ENCODE peak calls at places on chromosome 12, in ten cellular contexts. One of them, this sample, is unnamed.

GRCh38 chr12:54349031-54349430 is 15.3 kb downstream of the GPR84 start:
- DNase-seq in GM23248: no peak
- DNase-seq in foreskin fibroblast: no peak
- DNase-seq in IMR-90: no peak
- DNase-seq in thyroid gland: no peak
- DNase-seq in mucosa of descending colon: no peak
- DNase-seq in psoas muscle: no peak
- DNase-seq in MM.1S: no peak
- DNase-seq in Karpas-422: no peak
- DNase-seq in choroid plexus epithelial cell: no peak
- DNase-seq in this sample: no peak

GRCh38 chr12:82793882-82794281 is 107.2 kb downstream of the TMTC2 start:
- DNase-seq in thyroid gland: peak
- DNase-seq in GM23248: no peak
- DNase-seq in MM.1S: no peak
- DNase-seq in foreskin fibroblast: no peak
- DNase-seq in psoas muscle: no peak
- DNase-seq in choroid plexus epithelial cell: no peak
- DNase-seq in mucosa of descending colon: no peak
- DNase-seq in IMR-90: no peak
- DNase-seq in Karpas-422: no peak
- DNase-seq in this sample: no peak

GRCh38 chr12:105271364-105271763 is 35.4 kb upstream of the APPL2 start:
- DNase-seq in psoas muscle: no peak
- DNase-seq in Karpas-422: no peak
- DNase-seq in thyroid gland: no peak
- DNase-seq in choroid plexus epithelial cell: no peak
- DNase-seq in GM23248: no peak
- DNase-seq in mucosa of descending colon: no peak
- DNase-seq in IMR-90: no peak
- DNase-seq in MM.1S: no peak
- DNase-seq in foreskin fibroblast: no peak
- DNase-seq in this sample: no peak

GRCh38 chr12:70891059-70891632 is 29.4 kb downstream of the PTPRR start:
- DNase-seq in psoas muscle: no peak
- DNase-seq in GM23248: no peak
- DNase-seq in Karpas-422: no peak
- DNase-seq in mucosa of descending colon: no peak
- DNase-seq in IMR-90: no peak
- DNase-seq in choroid plexus epithelial cell: no peak
- DNase-seq in foreskin fibroblast: no peak
- DNase-seq in MM.1S: no peak
- DNase-seq in thyroid gland: no peak
- DNase-seq in this sample: no peak

GRCh38 chr12:2609020-2609419 is 185.8 kb upstream of the FKBP4 start:
- DNase-seq in IMR-90: no peak
- DNase-seq in Karpas-422: no peak
- DNase-seq in MM.1S: no peak
- DNase-seq in mucosa of descending colon: no peak
- DNase-seq in choroid plexus epithelial cell: no peak
- DNase-seq in foreskin fibroblast: no peak
- DNase-seq in psoas muscle: no peak
- DNase-seq in thyroid gland: no peak
- DNase-seq in GM23248: no peak
- DNase-seq in this sample: no peak

GRCh38 chr12:47832263-47832933 is 12.7 kb upstream of the HDAC7 start:
- DNase-seq in MM.1S: no peak
- DNase-seq in GM23248: no peak
- DNase-seq in choroid plexus epithelial cell: no peak
- DNase-seq in psoas muscle: no peak
- DNase-seq in foreskin fibroblast: no peak
- DNase-seq in mucosa of descending colon: no peak
- DNase-seq in Karpas-422: peak
- DNase-seq in thyroid gland: no peak
- DNase-seq in IMR-90: no peak
- DNase-seq in this sample: no peak

GRCh38 chr12:44464180-44464579 is 411.9 kb downstream of the NELL2 start:
- DNase-seq in psoas muscle: no peak
- DNase-seq in GM23248: no peak
- DNase-seq in thyroid gland: no peak
- DNase-seq in Karpas-422: no peak
- DNase-seq in mucosa of descending colon: no peak
- DNase-seq in choroid plexus epithelial cell: no peak
- DNase-seq in MM.1S: no peak
- DNase-seq in foreskin fibroblast: no peak
- DNase-seq in IMR-90: no peak
- DNase-seq in this sample: no peak

GRCh38 chr12:66831495-66831894 is 152.6 kb upstream of the GRIP1 start:
- DNase-seq in psoas muscle: no peak
- DNase-seq in GM23248: no peak
- DNase-seq in foreskin fibroblast: no peak
- DNase-seq in Karpas-422: no peak
- DNase-seq in mucosa of descending colon: no peak
- DNase-seq in choroid plexus epithelial cell: no peak
- DNase-seq in thyroid gland: no peak
- DNase-seq in MM.1S: peak
- DNase-seq in IMR-90: no peak
- DNase-seq in this sample: no peak

GRCh38 chr12:123094349-123095073 is 56.4 kb downstream of the PITPNM2 start:
- DNase-seq in psoas muscle: peak
- DNase-seq in choroid plexus epithelial cell: peak
- DNase-seq in mucosa of descending colon: no peak
- DNase-seq in thyroid gland: no peak
- DNase-seq in Karpas-422: no peak
- DNase-seq in GM23248: peak
- DNase-seq in MM.1S: no peak
- DNase-seq in foreskin fibroblast: peak
- DNase-seq in IMR-90: peak
- DNase-seq in this sample: no peak

GRCh38 chr12:128813392-128813791 is 10.4 kb downstream of the SLC15A4 start:
- DNase-seq in psoas muscle: peak
- DNase-seq in GM23248: peak
- DNase-seq in foreskin fibroblast: peak
- DNase-seq in thyroid gland: no peak
- DNase-seq in choroid plexus epithelial cell: no peak
- DNase-seq in IMR-90: no peak
- DNase-seq in Karpas-422: no peak
- DNase-seq in mucosa of descending colon: no peak
- DNase-seq in MM.1S: no peak
- DNase-seq in this sample: no peak
- H3K4me3 ChIP-seq in psoas muscle: no peak
- H3K4me3 ChIP-seq in GM23248: no peak
- H3K4me3 ChIP-seq in foreskin fibroblast: no peak
- H3K4me3 ChIP-seq in thyroid gland: no peak
- H3K4me3 ChIP-seq in choroid plexus epithelial cell: no peak
- H3K4me3 ChIP-seq in IMR-90: no peak
- H3K4me3 ChIP-seq in Karpas-422: no peak
- H3K4me3 ChIP-seq in mucosa of descending colon: no peak
- H3K4me3 ChIP-seq in MM.1S: no peak
- H3K4me3 ChIP-seq in this sample: no peak

GRCh38 chr12:92488735-92489134 is 214.1 kb upstream of the PLEKHG7 start:
- DNase-seq in choroid plexus epithelial cell: no peak
- DNase-seq in thyroid gland: no peak
- DNase-seq in GM23248: no peak
- DNase-seq in mucosa of descending colon: no peak
- DNase-seq in psoas muscle: no peak
- DNase-seq in IMR-90: no peak
- DNase-seq in MM.1S: no peak
- DNase-seq in Karpas-422: peak
- DNase-seq in foreskin fibroblast: no peak
- DNase-seq in this sample: no peak

GRCh38 chr12:92482599-92482998 is 220.2 kb upstream of the PLEKHG7 start:
- DNase-seq in choroid plexus epithelial cell: no peak
- DNase-seq in foreskin fibroblast: no peak
- DNase-seq in thyroid gland: no peak
- DNase-seq in IMR-90: no peak
- DNase-seq in Karpas-422: no peak
- DNase-seq in MM.1S: no peak
- DNase-seq in mucosa of descending colon: no peak
- DNase-seq in psoas muscle: no peak
- DNase-seq in GM23248: no peak
- DNase-seq in this sample: no peak

GRCh38 chr12:92486443-92487137 is 216.2 kb upstream of the PLEKHG7 start:
- DNase-seq in thyroid gland: no peak
- DNase-seq in GM23248: no peak
- DNase-seq in Karpas-422: no peak
- DNase-seq in foreskin fibroblast: no peak
- DNase-seq in choroid plexus epithelial cell: no peak
- DNase-seq in MM.1S: no peak
- DNase-seq in IMR-90: peak
- DNase-seq in mucosa of descending colon: no peak
- DNase-seq in psoas muscle: no peak
- DNase-seq in this sample: no peak

GRCh38 chr12:92487138-92487485 is 215.7 kb upstream of the PLEKHG7 start:
- DNase-seq in foreskin fibroblast: no peak
- DNase-seq in MM.1S: no peak
- DNase-seq in GM23248: no peak
- DNase-seq in mucosa of descending colon: no peak
- DNase-seq in IMR-90: no peak
- DNase-seq in thyroid gland: no peak
- DNase-seq in Karpas-422: no peak
- DNase-seq in psoas muscle: no peak
- DNase-seq in choroid plexus epithelial cell: no peak
- DNase-seq in this sample: no peak

DNA sequence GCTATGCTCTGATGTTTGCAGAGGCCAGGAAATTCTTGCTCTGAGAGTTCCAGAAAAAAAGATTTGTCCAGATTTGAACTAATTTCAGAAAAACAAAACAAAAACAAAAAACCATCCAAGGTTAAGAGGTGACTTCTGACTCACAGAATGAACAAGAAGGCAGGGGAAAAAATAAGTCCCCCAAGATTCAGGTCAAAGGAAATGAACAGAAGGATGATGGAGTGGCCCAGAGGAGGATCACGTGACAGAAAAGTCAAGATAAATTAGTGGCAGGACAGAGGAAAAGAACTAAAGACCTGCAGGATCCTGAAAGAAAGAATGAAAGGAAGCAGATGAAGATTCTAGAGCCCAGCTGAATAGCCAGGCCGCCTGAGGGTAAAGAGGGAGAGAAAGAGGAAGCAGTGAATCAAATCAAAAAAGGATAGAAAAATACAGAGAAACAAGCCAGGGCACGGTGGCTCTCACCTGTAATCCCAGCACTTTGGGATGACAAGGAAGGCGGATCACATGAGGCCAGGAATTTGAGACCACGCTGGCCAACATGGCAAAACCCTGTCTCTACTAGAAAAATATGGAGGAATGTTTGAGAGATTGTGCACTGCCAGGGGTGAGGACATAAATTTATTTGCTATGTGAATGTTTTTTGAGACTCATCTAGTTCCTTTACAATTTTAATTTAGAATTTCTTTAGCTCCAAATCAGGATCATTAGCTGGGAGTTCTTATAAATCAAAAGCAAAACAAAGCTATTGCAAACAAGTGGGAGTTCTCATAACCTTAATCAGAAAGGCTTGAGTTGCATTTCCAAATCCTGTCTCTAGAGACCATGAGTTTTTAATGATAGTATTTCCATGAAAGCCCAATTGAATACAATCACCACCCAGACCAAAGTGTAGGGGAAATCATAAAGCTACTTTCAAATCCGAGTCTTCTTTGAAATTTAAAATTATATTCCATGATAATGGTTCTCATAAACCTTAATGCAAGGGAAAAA is 217.1 kb upstream of the PLEKHG7 start:
- DNase-seq in GM23248: peak
- DNase-seq in Karpas-422: no peak
- DNase-seq in foreskin fibroblast: no peak
- DNase-seq in choroid plexus epithelial cell: peak
- DNase-seq in mucosa of descending colon: no peak
- DNase-seq in MM.1S: no peak
- DNase-seq in thyroid gland: no peak
- DNase-seq in psoas muscle: no peak
- DNase-seq in IMR-90: no peak
- DNase-seq in this sample: no peak
- H3K4me3 ChIP-seq in GM23248: no peak
- H3K4me3 ChIP-seq in Karpas-422: no peak
- H3K4me3 ChIP-seq in foreskin fibroblast: no peak
- H3K4me3 ChIP-seq in choroid plexus epithelial cell: no peak
- H3K4me3 ChIP-seq in mucosa of descending colon: no peak
- H3K4me3 ChIP-seq in MM.1S: no peak
- H3K4me3 ChIP-seq in thyroid gland: no peak
- H3K4me3 ChIP-seq in psoas muscle: no peak
- H3K4me3 ChIP-seq in IMR-90: no peak
- H3K4me3 ChIP-seq in this sample: no peak

GRCh38 chr12:76084277-76085158 is at the start of gene NAP1L1:
- DNase-seq in thyroid gland: peak
- DNase-seq in IMR-90: peak
- DNase-seq in GM23248: peak
- DNase-seq in psoas muscle: peak
- DNase-seq in mucosa of descending colon: peak
- DNase-seq in Karpas-422: peak
- DNase-seq in choroid plexus epithelial cell: peak
- DNase-seq in foreskin fibroblast: peak
- DNase-seq in MM.1S: peak
- DNase-seq in this sample: peak
- H3K4me3 ChIP-seq in thyroid gland: peak
- H3K4me3 ChIP-seq in IMR-90: peak
- H3K4me3 ChIP-seq in GM23248: peak
- H3K4me3 ChIP-seq in psoas muscle: peak
- H3K4me3 ChIP-seq in mucosa of descending colon: peak
- H3K4me3 ChIP-seq in Karpas-422: peak
- H3K4me3 ChIP-seq in choroid plexus epithelial cell: peak
- H3K4me3 ChIP-seq in foreskin fibroblast: peak
- H3K4me3 ChIP-seq in MM.1S: peak
- H3K4me3 ChIP-seq in this sample: peak

GRCh38 chr12:52249041-52249461 is 16.0 kb downstream of the KRT7 start:
- DNase-seq in thyroid gland: peak
- DNase-seq in foreskin fibroblast: no peak
- DNase-seq in choroid plexus epithelial cell: no peak
- DNase-seq in psoas muscle: peak
- DNase-seq in MM.1S: no peak
- DNase-seq in Karpas-422: no peak
- DNase-seq in mucosa of descending colon: no peak
- DNase-seq in IMR-90: no peak
- DNase-seq in GM23248: peak
- DNase-seq in this sample: no peak

GRCh38 chr12:52251367-52252055 is 18.5 kb downstream of the KRT7 start:
- DNase-seq in choroid plexus epithelial cell: no peak
- DNase-seq in MM.1S: no peak
- DNase-seq in mucosa of descending colon: no peak
- DNase-seq in foreskin fibroblast: no peak
- DNase-seq in psoas muscle: peak
- DNase-seq in GM23248: no peak
- DNase-seq in Karpas-422: no peak
- DNase-seq in thyroid gland: no peak
- DNase-seq in IMR-90: no peak
- DNase-seq in this sample: no peak

GRCh38 chr12:52249511-52250047 is 16.5 kb downstream of the KRT7 start:
- DNase-seq in psoas muscle: peak
- DNase-seq in MM.1S: no peak
- DNase-seq in Karpas-422: no peak
- DNase-seq in foreskin fibroblast: no peak
- DNase-seq in mucosa of descending colon: no peak
- DNase-seq in choroid plexus epithelial cell: no peak
- DNase-seq in GM23248: no peak
- DNase-seq in thyroid gland: no peak
- DNase-seq in IMR-90: no peak
- DNase-seq in this sample: no peak

GRCh38 chr12:52248541-52249035 is 15.5 kb downstream of the KRT7 start:
- DNase-seq in MM.1S: no peak
- DNase-seq in IMR-90: no peak
- DNase-seq in Karpas-422: no peak
- DNase-seq in foreskin fibroblast: no peak
- DNase-seq in thyroid gland: no peak
- DNase-seq in mucosa of descending colon: no peak
- DNase-seq in psoas muscle: peak
- DNase-seq in choroid plexus epithelial cell: no peak
- DNase-seq in GM23248: peak
- DNase-seq in this sample: no peak

GRCh38 chr12:52250048-52250990 is 17.3 kb downstream of the KRT7 start:
- DNase-seq in MM.1S: no peak
- DNase-seq in mucosa of descending colon: no peak
- DNase-seq in thyroid gland: no peak
- DNase-seq in GM23248: no peak
- DNase-seq in choroid plexus epithelial cell: no peak
- DNase-seq in psoas muscle: peak
- DNase-seq in IMR-90: no peak
- DNase-seq in foreskin fibroblast: no peak
- DNase-seq in Karpas-422: no peak
- DNase-seq in this sample: no peak
- H3K4me3 ChIP-seq in MM.1S: no peak
- H3K4me3 ChIP-seq in mucosa of descending colon: no peak
- H3K4me3 ChIP-seq in thyroid gland: no peak
- H3K4me3 ChIP-seq in GM23248: no peak
- H3K4me3 ChIP-seq in choroid plexus epithelial cell: no peak
- H3K4me3 ChIP-seq in psoas muscle: no peak
- H3K4me3 ChIP-seq in IMR-90: no peak
- H3K4me3 ChIP-seq in foreskin fibroblast: no peak
- H3K4me3 ChIP-seq in Karpas-422: no peak
- H3K4me3 ChIP-seq in this sample: no peak